ENCODE peak calls at places on chromosomes 5 and 9, in four cellular contexts. K is hepatocyte; S is activated T-cell treated with anti-CD3 and anti-CD28 coated beads, Interleukin-2, amount 50 U/mL, for 48 hours; D is iPS-NIHi11. F is an unnamed sample.
A peak's percentile ranks its signal among the peaks of the same experiment; 100 is the strongest.

GRCh38 chr5:134620634-134621033 is 12.0 kb downstream of the SAR1B start:
- DNase-seq in S (no peak), D (no peak), K (no peak), F (no peak)

GRCh38 chr9:4127873-4128272 is 172.0 kb downstream of the GLIS3 start:
- DNase-seq in S (no peak), K (no peak), D (no peak), F (no peak)

GRCh38 chr9:109974143-109974917 is 194.3 kb downstream of the PALM2AKAP2 start:
- DNase-seq in D (no peak), K (no peak), S (peak; percentile 66), F (no peak)

GRCh38 chr9:81116340-81117207 is 572.8 kb downstream of the TLE1 start:
- DNase-seq in S (no peak), D (peak; percentile 20), K (no peak), F (no peak)

GRCh38 chr5:147538232-147538631 is 28.4 kb upstream of the DPYSL3 start:
- DNase-seq in K (no peak), D (no peak), S (no peak), F (no peak)

GRCh38 chr9:81083821-81084512 is 605.4 kb downstream of the TLE1 start:
- DNase-seq in D (no peak), S (no peak), K (no peak), F (no peak)

GRCh38 chr5:170626507-170627150 is 122.8 kb downstream of the KCNIP1 start:
- DNase-seq in K (no peak), S (no peak), D (no peak), F (no peak)

GRCh38 chr5:68093455-68094159 is 121.9 kb upstream of the PIK3R1 start:
- DNase-seq in D (no peak), K (no peak), S (no peak), F (no peak)

GRCh38 chr5:33997331-33997983 is 10.4 kb downstream of the AMACR start:
- DNase-seq in K (peak; percentile 75), D (peak; percentile 67), S (no peak), F (peak; percentile 51)

GRCh38 chr9:2677927-2678889 is 39.1 kb upstream of the KCNV2 start:
- DNase-seq in S (no peak), K (peak; percentile 11), D (no peak), F (no peak)

GRCh38 chr5:76414788-76415187 is 11.7 kb downstream of the IQGAP2 start:
- DNase-seq in S (no peak), D (no peak), K (no peak), F (no peak)

GRCh38 chr5:104778-105296 is 12.9 kb downstream of the PLEKHG4B start:
- DNase-seq in S (no peak), D (no peak), K (no peak), F (no peak)

GRCh38 chr9:124149992-124150391 is 107.8 kb upstream of the NEK6 start:
- DNase-seq in K (no peak), D (peak; percentile 76), S (no peak), F (no peak)

GRCh38 chr9:684950-685340 is 156.6 kb upstream of the DMRT1 start:
- DNase-seq in S (no peak), D (no peak), K (peak; percentile 68), F (no peak)

GRCh38 chr5:169443249-169443784 is 140.3 kb upstream of the SPDL1 start:
- DNase-seq in D (no peak), S (no peak), K (peak; percentile 28), F (no peak)

GRCh38 chr9:108586451-108586850 is 269.3 kb downstream of the ACTL7B start:
- DNase-seq in S (no peak), D (no peak), K (no peak), F (no peak)

GRCh38 chr9:19405771-19406170 is 3.0 kb upstream of the ACER2 start:
- DNase-seq in D (no peak), S (no peak), K (no peak), F (no peak)

GRCh38 chr9:129275626-129276247 is 97.7 kb upstream of the IER5L start:
- DNase-seq in D (no peak), S (no peak), K (no peak), F (no peak)

GRCh38 chr9:114169029-114169939 is 13.9 kb downstream of the COL27A1 start:
- DNase-seq in S (no peak), D (no peak), K (no peak), F (no peak)

GRCh38 chr9:79428422-79428821 is 143.3 kb upstream of the TLE4 start:
- DNase-seq in K (no peak), D (no peak), S (no peak), F (no peak)

GRCh38 chr9:90189306-90189705 is 453.3 kb downstream of the DIRAS2 start:
- DNase-seq in D (no peak), K (no peak), S (no peak), F (no peak)

GRCh38 chr9:82363236-82363635 is 374.7 kb downstream of the SPATA31D1 start:
- DNase-seq in K (no peak), D (no peak), S (no peak), F (no peak)

GRCh38 chr5:218457-219289 is 553 bp downstream of the SDHA start:
- DNase-seq in S (peak; percentile 44), K (peak; percentile 62), D (peak; percentile 39), F (peak; percentile 59)

GRCh38 chr5:175813943-175814630 is 57.3 kb upstream of the CPLX2 start:
- DNase-seq in S (no peak), K (no peak), D (no peak), F (no peak)

GRCh38 chr5:40676643-40677333 is 2.9 kb upstream of the PTGER4 start:
- DNase-seq in D (no peak), S (no peak), K (peak; percentile 20), F (no peak)

GRCh38 chr9:122642226-122642625 is 15.2 kb downstream of the OR1B1 start:
- DNase-seq in S (no peak), K (no peak), D (peak; percentile 23), F (no peak)

GRCh38 chr5:77607324-77607723 is 31.2 kb downstream of the OTP start:
- DNase-seq in K (no peak), D (no peak), S (no peak), F (no peak)

GRCh38 chr5:155530046-155530445 is 516.5 kb downstream of the KIF4B start:
- DNase-seq in S (no peak), K (no peak), D (no peak), F (no peak)

GRCh38 chr9:89594811-89595550 is 9.8 kb upstream of the GADD45G start:
- DNase-seq in K (no peak), D (no peak), S (no peak), F (no peak)

GRCh38 chr9:73039253-73039915 is 86.5 kb upstream of the ALDH1A1 start:
- DNase-seq in D (no peak), K (peak; percentile 41), S (no peak), F (peak; percentile 73)

GRCh38 chr5:35938518-35939227 is at the start of gene CAPSL:
- DNase-seq in K (peak; percentile 81), S (no peak), D (peak; percentile 89), F (peak; percentile 84)

GRCh38 chr9:116190997-116191396 is 37.4 kb downstream of the PAPPA start:
- DNase-seq in K (peak; percentile 14), D (no peak), S (no peak), F (no peak)

GRCh38 chr5:113256671-113257452 is 177.9 kb downstream of the TSSK1B start:
- DNase-seq in K (no peak), S (no peak), D (no peak), F (no peak)

GRCh38 chr5:135651156-135651555 is 72.4 kb upstream of the CXCL14 start:
- DNase-seq in D (no peak), K (peak; percentile 40), S (no peak), F (no peak)